ENCODE peak calls at places on chromosomes 16 and 17, in four cellular contexts. R, A, V and Q are unnamed samples.

GRCh38 chr17:10741416-10742140 is 11.8 kb upstream of the TMEM220 start:
- DNase-seq in R (no peak), A (peak), V (no peak), Q (no peak)

GRCh38 chr16:87601322-87602004 is 845 bp upstream of the JPH3 start:
- DNase-seq in R (no peak), A (no peak), V (no peak), Q (no peak)

GRCh38 chr16:80489173-80489572 is 51.6 kb upstream of the DYNLRB2 start:
- DNase-seq in R (no peak), A (no peak), V (no peak), Q (no peak)

GRCh38 chr16:56709686-56710040 is 20.3 kb upstream of the NUP93 start:
- DNase-seq in R (no peak), A (no peak), V (no peak), Q (no peak)

GRCh38 chr16:85969159-85969558 is 70.2 kb downstream of the IRF8 start:
- DNase-seq in R (peak), A (no peak), V (no peak), Q (no peak)

GRCh38 chr16:73717266-73718057 is 579.2 kb upstream of the PSMD7 start:
- DNase-seq in R (no peak), A (no peak), V (no peak), Q (no peak)

GRCh38 chr17:79647456-79647915 is 36.6 kb upstream of the RBFOX3 start:
- DNase-seq in R (no peak), A (peak), V (no peak), Q (no peak)

GRCh38 chr17:40820228-40820838 is 2.1 kb downstream of the KRT10 start:
- DNase-seq in R (no peak), A (no peak), V (no peak), Q (no peak)

GRCh38 chr16:51916814-51917213 is 630.1 kb downstream of the TOX3 start:
- DNase-seq in R (no peak), A (no peak), V (no peak), Q (no peak)

GRCh38 chr16:84687715-84688114 is 12.1 kb upstream of the USP10 start:
- DNase-seq in R (peak), A (no peak), V (no peak), Q (no peak)

GRCh38 chr17:17313350-17313991 is 10.3 kb downstream of the NT5M start:
- DNase-seq in R (peak), A (peak), V (peak), Q (no peak)

GRCh38 chr17:76736349-76737081 is 616 bp downstream of the SRSF2 start:
- DNase-seq in R (peak), A (peak), V (no peak), Q (peak)

GRCh38 chr16:81608515-81609209 is 164.1 kb downstream of the CMIP start:
- DNase-seq in R (peak), A (no peak), V (no peak), Q (no peak)

GRCh38 chr17:80252871-80253270 is 7.8 kb upstream of the RNF213 start:
- DNase-seq in R (peak), A (peak), V (peak), Q (peak)

GRCh38 chr17:73231363-73231762 is 30.3 kb downstream of the CPSF4L start:
- DNase-seq in R (peak), A (no peak), V (peak), Q (no peak)

GRCh38 chr17:29143894-29144293 is 36.3 kb downstream of the MYO18A start:
- DNase-seq in R (no peak), A (no peak), V (peak), Q (peak)

GRCh38 chr16:10817963-10818941 is at the start of gene TVP23A:
- DNase-seq in R (peak), A (no peak), V (no peak), Q (peak)

GRCh38 chr17:32609085-32609484 is 122.3 kb downstream of the CDK5R1 start:
- DNase-seq in R (peak), A (peak), V (no peak), Q (no peak)

GRCh38 chr17:73338050-73338491 is 26.3 kb upstream of the CDC42EP4 start:
- DNase-seq in R (no peak), A (no peak), V (no peak), Q (no peak)

GRCh38 chr16:82852388-82852998 is 225.7 kb downstream of the CDH13 start:
- DNase-seq in R (no peak), A (no peak), V (no peak), Q (no peak)

GRCh38 chr16:76441391-76441790 is 164.2 kb downstream of the CNTNAP4 start:
- DNase-seq in R (no peak), A (no peak), V (no peak), Q (no peak)

GRCh38 chr17:77285594-77286390 is 145.0 kb downstream of the SEC14L1 start:
- DNase-seq in R (peak), A (peak), V (peak), Q (no peak)

GRCh38 chr17:35062284-35062683 is 1.2 kb downstream of the RFFL start:
- DNase-seq in R (no peak), A (no peak), V (no peak), Q (no peak)

GRCh38 chr16:49491736-49492089 is 118.1 kb downstream of the C16orf78 start:
- DNase-seq in R (no peak), A (no peak), V (peak), Q (peak)

GRCh38 chr16:66830422-66831404 is at the start of gene NAE1:
- DNase-seq in R (peak), A (peak), V (peak), Q (peak)

GRCh38 chr16:11914210-11914758 is 1.5 kb downstream of the GSPT1 start:
- DNase-seq in R (no peak), A (no peak), V (no peak), Q (no peak)

GRCh38 chr17:39677581-39678339 is 9.5 kb downstream of the PNMT start:
- DNase-seq in R (no peak), A (no peak), V (no peak), Q (no peak)

GRCh38 chr16:85278851-85279250 is 166.6 kb upstream of the CIBAR2 start:
- DNase-seq in R (no peak), A (no peak), V (no peak), Q (no peak)

GRCh38 chr16:54930034-54930938 is at the start of gene IRX5:
- DNase-seq in R (peak), A (peak), V (peak), Q (peak)

GRCh38 chr16:54931041-54931756 is 534 bp downstream of the IRX5 start:
- DNase-seq in R (no peak), A (no peak), V (peak), Q (peak)

GRCh38 chr16:54928016-54928356 is 2.7 kb upstream of the IRX5 start:
- DNase-seq in R (no peak), A (no peak), V (no peak), Q (peak)

GRCh38 chr16:54928421-54929089 is 2.1 kb upstream of the IRX5 start:
- DNase-seq in R (no peak), A (peak), V (peak), Q (peak)

DNA sequence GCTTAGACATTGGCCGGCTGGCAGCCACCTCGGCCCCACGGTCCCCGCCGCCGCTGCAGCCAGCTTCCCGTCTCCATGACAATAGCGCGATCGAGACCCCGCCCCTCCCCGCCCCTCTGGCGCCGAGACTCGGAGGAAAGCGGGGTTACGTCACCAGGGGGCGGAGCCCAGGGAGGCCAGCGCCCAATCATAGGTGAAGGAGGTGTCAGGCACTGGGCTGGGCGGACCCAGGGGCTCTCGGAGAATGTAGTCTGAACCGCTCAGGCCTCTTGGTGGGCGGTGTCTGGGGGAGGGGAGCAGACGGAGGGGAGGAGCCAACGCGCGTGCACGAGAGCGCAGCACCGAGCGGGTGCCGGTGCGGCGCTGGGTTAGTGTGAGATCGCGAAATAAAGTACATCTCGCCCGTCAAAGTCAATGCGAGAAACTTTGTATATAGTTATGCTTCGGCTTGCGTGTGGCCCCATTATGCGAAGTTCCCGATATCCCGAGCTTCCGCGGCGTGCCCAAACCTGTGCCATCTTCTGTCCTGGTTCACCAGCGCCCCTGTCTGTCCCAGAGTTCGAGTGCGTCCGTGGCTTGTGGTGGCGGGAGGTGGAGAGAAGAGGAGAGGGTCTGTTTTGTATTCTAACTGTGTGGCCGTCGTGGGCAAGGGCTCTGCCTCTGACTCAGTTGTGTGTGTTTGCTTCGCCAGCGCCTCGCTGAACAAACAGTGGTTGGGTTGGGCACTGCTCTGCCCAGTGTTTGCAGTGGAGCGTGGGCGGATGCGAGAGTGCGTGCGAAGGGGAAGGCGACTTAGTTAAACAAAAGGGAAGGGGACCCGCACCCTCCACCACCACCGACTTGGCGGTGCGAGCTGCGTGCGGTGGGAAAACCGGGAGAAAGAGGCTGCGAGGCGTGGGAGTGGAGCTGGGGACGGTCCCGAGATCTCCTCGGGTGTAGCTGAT is 1.3 kb upstream of the IRX5 start:
- DNase-seq in R (peak), A (peak), V (peak), Q (peak)
- TF ChIP-seq CTCF in R (peak), A (no peak), V (peak), Q (peak)

DNA sequence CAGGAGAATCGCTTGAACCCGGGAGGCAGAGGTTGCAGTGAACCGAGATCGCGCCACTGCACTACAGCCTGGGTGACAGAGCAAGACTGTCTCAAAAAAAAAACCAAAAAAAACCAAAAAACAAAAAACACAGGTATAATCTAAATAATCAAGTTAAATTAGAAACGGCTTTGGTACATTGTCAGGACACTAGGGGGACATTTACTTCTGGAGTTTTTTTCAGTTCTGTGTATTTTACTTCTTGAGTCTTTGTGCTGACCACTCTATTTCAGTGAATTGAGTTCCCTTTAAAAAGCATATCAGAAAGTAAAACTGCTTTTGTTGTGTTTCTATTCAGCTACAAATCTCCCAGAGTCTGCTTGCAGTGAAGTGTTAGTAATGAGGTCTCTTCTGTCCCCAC is 36.3 kb downstream of the DHRS7B start:
- DNase-seq in R (no peak), A (no peak), V (no peak), Q (no peak)
- TF ChIP-seq CTCF in R (no peak), A (no peak), V (no peak), Q (peak)

GRCh38 chr17:61574542-61575351 is 16.3 kb downstream of the NACA2 start:
- DNase-seq in R (peak), A (no peak), V (peak), Q (peak)
- TF ChIP-seq CTCF in R (peak), A (no peak), V (peak), Q (peak)

GRCh38 chr17:37789166-37789565 is 44.3 kb upstream of the HNF1B start:
- DNase-seq in R (no peak), A (no peak), V (no peak), Q (no peak)

GRCh38 chr17:37792787-37793186 is 47.9 kb upstream of the HNF1B start:
- DNase-seq in R (peak), A (no peak), V (no peak), Q (no peak)

GRCh38 chr17:37791985-37792384 is 47.1 kb upstream of the HNF1B start:
- DNase-seq in R (no peak), A (no peak), V (no peak), Q (no peak)

GRCh38 chr17:37790153-37790552 is 45.3 kb upstream of the HNF1B start:
- DNase-seq in R (no peak), A (no peak), V (no peak), Q (no peak)

DNA sequence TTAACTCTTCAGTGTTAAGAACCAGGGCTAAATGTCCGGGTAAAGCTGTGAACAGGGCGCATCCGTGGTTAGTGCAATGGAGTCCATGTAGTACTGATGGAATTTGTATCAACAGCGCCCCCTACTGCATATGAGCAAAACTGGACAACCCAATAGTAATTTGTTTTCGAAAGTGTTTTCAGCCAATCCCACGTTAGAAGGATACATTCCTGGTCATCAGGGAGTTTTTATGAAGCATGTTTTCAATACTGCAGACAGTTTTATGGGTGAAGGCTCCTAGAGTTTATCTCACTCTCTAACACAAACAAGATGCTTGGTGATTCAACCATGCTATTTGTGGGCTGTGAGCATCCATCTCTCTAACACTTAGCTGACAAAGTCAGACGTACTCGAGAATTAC is 46.6 kb upstream of the HNF1B start:
- DNase-seq in R (peak), A (peak), V (peak), Q (no peak)
- TF ChIP-seq CTCF in R (peak), A (no peak), V (peak), Q (peak)

DNA sequence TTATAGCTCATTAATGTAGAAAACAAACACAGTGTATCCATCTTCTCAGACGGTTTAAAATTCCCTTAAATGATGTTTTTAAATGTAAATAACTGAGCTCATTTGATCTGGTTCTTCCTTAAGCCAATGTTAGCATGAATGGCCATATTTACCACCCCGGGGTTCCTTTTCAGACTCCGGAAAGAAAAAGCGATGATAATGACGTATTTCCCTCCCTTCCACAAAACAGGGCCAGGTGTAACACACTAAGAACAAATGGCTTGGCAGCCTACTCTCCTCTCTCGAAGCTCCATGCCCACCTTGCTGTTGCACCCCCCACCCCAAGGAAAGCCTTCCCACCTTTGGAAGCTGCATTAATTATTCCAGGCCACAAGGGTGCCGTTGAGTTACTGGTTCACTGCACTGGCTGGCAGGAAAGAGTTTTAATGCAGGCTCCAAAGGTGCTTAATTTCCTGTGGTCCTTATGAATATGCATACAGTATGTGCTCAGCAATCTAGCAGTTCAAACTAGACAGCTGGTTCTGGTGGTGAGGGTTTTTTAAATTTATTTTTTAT is 378.9 kb downstream of the WWOX start:
- DNase-seq in R (no peak), A (no peak), V (peak), Q (no peak)
- TF ChIP-seq CTCF in R (no peak), A (peak), V (peak), Q (no peak)

DNA sequence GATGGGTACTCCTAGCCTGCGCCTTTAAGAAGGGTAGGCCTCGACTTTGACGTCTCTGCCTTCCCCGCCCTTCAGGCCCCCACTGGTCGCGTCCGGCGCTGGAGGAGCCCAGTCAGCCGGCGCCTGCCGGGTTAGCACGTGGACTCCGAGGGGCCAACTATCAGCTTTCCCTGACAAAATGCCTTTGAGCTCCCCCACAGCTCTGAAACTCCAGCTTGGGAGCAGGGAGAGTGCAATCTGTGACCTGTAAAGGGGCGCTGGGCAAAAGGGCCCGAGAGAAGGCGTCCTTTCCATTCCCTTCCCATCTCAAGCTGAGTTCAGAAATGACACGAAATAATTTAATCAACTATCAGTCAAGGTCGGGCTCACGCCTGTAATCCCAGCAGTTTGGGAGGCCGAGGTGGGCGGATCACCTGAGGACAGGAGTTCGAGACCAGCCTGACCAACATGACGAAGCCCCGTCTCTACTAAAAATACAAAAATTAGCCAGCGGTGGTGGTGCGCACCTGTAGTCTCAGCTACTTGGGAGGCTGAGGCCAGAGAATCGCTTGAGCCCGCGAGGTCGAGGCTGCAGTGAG is 2.3 kb upstream of the SLC25A39 start:
- DNase-seq in R (peak), A (peak), V (peak), Q (peak)
- TF ChIP-seq CTCF in R (no peak), A (no peak), V (no peak), Q (no peak)